ENCODE peak calls at places on chromosomes 1 and 21, in four cellular contexts. J is colonic mucosa, C is NCI-H446 treated with DMSO at 0.1 percent for 48 hours, P is WTC11. M is an unnamed sample.

GRCh38 chr1:179023946-179024345 is 1.7 kb upstream of the FAM20B start:
- DNase-seq in J (no peak), C (no peak), P (no peak), M (no peak)

GRCh38 chr1:48019714-48020315 is 22.6 kb upstream of the TRABD2B start:
- DNase-seq in J (peak), C (peak), P (no peak), M (no peak)

GRCh38 chr1:170755791-170756190 is 91.9 kb downstream of the PRRX1 start:
- DNase-seq in J (no peak), C (no peak), P (no peak), M (no peak)

GRCh38 chr1:227318852-227319607 is 738 bp upstream of the CDC42BPA start:
- DNase-seq in J (peak), C (no peak), P (peak), M (no peak)

GRCh38 chr1:227261501-227261900 is 56.8 kb downstream of the CDC42BPA start:
- DNase-seq in J (no peak), C (no peak), P (no peak), M (no peak)

GRCh38 chr1:164842891-164843290 is 283.9 kb downstream of the PBX1 start:
- DNase-seq in J (no peak), C (no peak), P (no peak), M (no peak)

GRCh38 chr1:184752656-184753055 is 2.0 kb downstream of the EDEM3 start:
- DNase-seq in J (no peak), C (no peak), P (no peak), M (no peak)

GRCh38 chr1:178704833-178705232 is 20.2 kb upstream of the RALGPS2 start:
- DNase-seq in J (no peak), C (no peak), P (no peak), M (no peak)

GRCh38 chr1:18458751-18459133 is 22.0 kb upstream of the KLHDC7A start:
- DNase-seq in J (no peak), C (no peak), P (no peak), M (peak)

GRCh38 chr21:28099296-28099695 is 893.4 kb downstream of the LTN1 start:
- DNase-seq in J (peak), C (peak), P (no peak), M (no peak)